ENCODE peak calls at places on chromosomes 6 and 20, in ten cellular contexts. One of them, this sample, is unnamed.

GRCh38 chr6:11229267-11230043 is 3.0 kb downstream of the NEDD9 start:
- DNase-seq in lung: no peak
- DNase-seq in left ventricle myocardium inferior: no peak
- DNase-seq in ovary: no peak
- DNase-seq in colonic mucosa: no peak
- DNase-seq in AG04449: no peak
- DNase-seq in activated CD8-positive, alpha-beta T cell treated with anti-CD3 and anti-CD28 coated beads for 36 hours: no peak
- DNase-seq in heart right ventricle: no peak
- DNase-seq in fibroblast of pulmonary artery: peak; percentile 46
- DNase-seq in mucosa of descending colon: no peak
- DNase-seq in this sample: no peak

GRCh38 chr20:20683481-20683880 is 29.0 kb downstream of the RALGAPA2 start:
- DNase-seq in lung: no peak
- DNase-seq in left ventricle myocardium inferior: no peak
- DNase-seq in ovary: no peak
- DNase-seq in colonic mucosa: no peak
- DNase-seq in AG04449: no peak
- DNase-seq in activated CD8-positive, alpha-beta T cell treated with anti-CD3 and anti-CD28 coated beads for 36 hours: no peak
- DNase-seq in heart right ventricle: no peak
- DNase-seq in fibroblast of pulmonary artery: no peak
- DNase-seq in mucosa of descending colon: no peak
- DNase-seq in this sample: no peak

GRCh38 chr20:59039233-59039632 is 3.4 kb downstream of the PRELID3B start:
- DNase-seq in lung: no peak
- DNase-seq in left ventricle myocardium inferior: no peak
- DNase-seq in ovary: no peak
- DNase-seq in colonic mucosa: no peak
- DNase-seq in AG04449: no peak
- DNase-seq in activated CD8-positive, alpha-beta T cell treated with anti-CD3 and anti-CD28 coated beads for 36 hours: no peak
- DNase-seq in heart right ventricle: no peak
- DNase-seq in fibroblast of pulmonary artery: peak; percentile 33
- DNase-seq in mucosa of descending colon: no peak
- DNase-seq in this sample: no peak

GRCh38 chr20:14963262-14963663 is 625.9 kb upstream of the FLRT3 start:
- DNase-seq in lung: no peak
- DNase-seq in left ventricle myocardium inferior: no peak
- DNase-seq in ovary: no peak
- DNase-seq in colonic mucosa: no peak
- DNase-seq in AG04449: no peak
- DNase-seq in activated CD8-positive, alpha-beta T cell treated with anti-CD3 and anti-CD28 coated beads for 36 hours: no peak
- DNase-seq in heart right ventricle: no peak
- DNase-seq in fibroblast of pulmonary artery: peak; percentile 56
- DNase-seq in mucosa of descending colon: no peak
- DNase-seq in this sample: no peak

GRCh38 chr6:11974089-11974488 is 38.0 kb upstream of the HIVEP1 start:
- DNase-seq in lung: no peak
- DNase-seq in left ventricle myocardium inferior: no peak
- DNase-seq in ovary: no peak
- DNase-seq in colonic mucosa: no peak
- DNase-seq in AG04449: peak; percentile 16
- DNase-seq in activated CD8-positive, alpha-beta T cell treated with anti-CD3 and anti-CD28 coated beads for 36 hours: no peak
- DNase-seq in heart right ventricle: no peak
- DNase-seq in fibroblast of pulmonary artery: peak; percentile 63
- DNase-seq in mucosa of descending colon: no peak
- DNase-seq in this sample: no peak

GRCh38 chr6:147132889-147133288 is 71.3 kb upstream of the STXBP5 start:
- DNase-seq in lung: no peak
- DNase-seq in left ventricle myocardium inferior: no peak
- DNase-seq in ovary: no peak
- DNase-seq in colonic mucosa: no peak
- DNase-seq in AG04449: no peak
- DNase-seq in activated CD8-positive, alpha-beta T cell treated with anti-CD3 and anti-CD28 coated beads for 36 hours: no peak
- DNase-seq in heart right ventricle: no peak
- DNase-seq in fibroblast of pulmonary artery: peak; percentile 68
- DNase-seq in mucosa of descending colon: no peak
- DNase-seq in this sample: no peak

GRCh38 chr20:47330933-47331708 is 25.4 kb downstream of the ZMYND8 start:
- DNase-seq in lung: no peak
- DNase-seq in left ventricle myocardium inferior: no peak
- DNase-seq in ovary: no peak
- DNase-seq in colonic mucosa: peak; percentile 37
- DNase-seq in AG04449: no peak
- DNase-seq in activated CD8-positive, alpha-beta T cell treated with anti-CD3 and anti-CD28 coated beads for 36 hours: peak; percentile 12
- DNase-seq in heart right ventricle: no peak
- DNase-seq in fibroblast of pulmonary artery: peak; percentile 80
- DNase-seq in mucosa of descending colon: peak; percentile 44
- DNase-seq in this sample: no peak

GRCh38 chr6:34565722-34566137 is 9.6 kb upstream of the SPDEF start:
- DNase-seq in lung: no peak
- DNase-seq in left ventricle myocardium inferior: no peak
- DNase-seq in ovary: no peak
- DNase-seq in colonic mucosa: no peak
- DNase-seq in AG04449: no peak
- DNase-seq in activated CD8-positive, alpha-beta T cell treated with anti-CD3 and anti-CD28 coated beads for 36 hours: no peak
- DNase-seq in heart right ventricle: no peak
- DNase-seq in fibroblast of pulmonary artery: no peak
- DNase-seq in mucosa of descending colon: no peak
- DNase-seq in this sample: no peak

GRCh38 chr6:78390066-78390465 is 477.3 kb upstream of the IRAK1BP1 start:
- DNase-seq in lung: no peak
- DNase-seq in left ventricle myocardium inferior: no peak
- DNase-seq in ovary: no peak
- DNase-seq in colonic mucosa: no peak
- DNase-seq in AG04449: no peak
- DNase-seq in activated CD8-positive, alpha-beta T cell treated with anti-CD3 and anti-CD28 coated beads for 36 hours: no peak
- DNase-seq in heart right ventricle: no peak
- DNase-seq in fibroblast of pulmonary artery: no peak
- DNase-seq in mucosa of descending colon: no peak
- DNase-seq in this sample: no peak

GRCh38 chr6:116083052-116083451 is 17.6 kb upstream of the NT5DC1 start:
- DNase-seq in lung: no peak
- DNase-seq in left ventricle myocardium inferior: no peak
- DNase-seq in ovary: no peak
- DNase-seq in colonic mucosa: no peak
- DNase-seq in AG04449: no peak
- DNase-seq in activated CD8-positive, alpha-beta T cell treated with anti-CD3 and anti-CD28 coated beads for 36 hours: no peak
- DNase-seq in heart right ventricle: no peak
- DNase-seq in fibroblast of pulmonary artery: no peak
- DNase-seq in mucosa of descending colon: no peak
- DNase-seq in this sample: no peak

GRCh38 chr20:63027425-63028389 is 20.9 kb upstream of the BHLHE23 start:
- DNase-seq in lung: no peak
- DNase-seq in left ventricle myocardium inferior: peak; percentile 10
- DNase-seq in ovary: no peak
- DNase-seq in colonic mucosa: no peak
- DNase-seq in AG04449: no peak
- DNase-seq in activated CD8-positive, alpha-beta T cell treated with anti-CD3 and anti-CD28 coated beads for 36 hours: peak; percentile 59
- DNase-seq in heart right ventricle: peak; percentile 18
- DNase-seq in fibroblast of pulmonary artery: no peak
- DNase-seq in mucosa of descending colon: no peak
- DNase-seq in this sample: peak; percentile 76
- TF ChIP-seq CTCF in lung: no peak
- TF ChIP-seq CTCF in left ventricle myocardium inferior: no peak
- TF ChIP-seq CTCF in ovary: no peak
- TF ChIP-seq CTCF in colonic mucosa: no peak
- TF ChIP-seq CTCF in AG04449: peak; percentile 0
- TF ChIP-seq CTCF in activated CD8-positive, alpha-beta T cell treated with anti-CD3 and anti-CD28 coated beads for 36 hours: no peak
- TF ChIP-seq CTCF in heart right ventricle: no peak
- TF ChIP-seq CTCF in fibroblast of pulmonary artery: no peak
- TF ChIP-seq CTCF in mucosa of descending colon: no peak
- TF ChIP-seq CTCF in this sample: peak; percentile 14

GRCh38 chr6:83068628-83069027 is 1.2 kb downstream of the DOP1A start:
- DNase-seq in lung: no peak
- DNase-seq in left ventricle myocardium inferior: no peak
- DNase-seq in ovary: no peak
- DNase-seq in colonic mucosa: no peak
- DNase-seq in AG04449: no peak
- DNase-seq in activated CD8-positive, alpha-beta T cell treated with anti-CD3 and anti-CD28 coated beads for 36 hours: no peak
- DNase-seq in heart right ventricle: no peak
- DNase-seq in fibroblast of pulmonary artery: no peak
- DNase-seq in mucosa of descending colon: no peak
- DNase-seq in this sample: no peak
- TF ChIP-seq CTCF in lung: no peak
- TF ChIP-seq CTCF in left ventricle myocardium inferior: no peak
- TF ChIP-seq CTCF in ovary: no peak
- TF ChIP-seq CTCF in colonic mucosa: no peak
- TF ChIP-seq CTCF in AG04449: no peak
- TF ChIP-seq CTCF in activated CD8-positive, alpha-beta T cell treated with anti-CD3 and anti-CD28 coated beads for 36 hours: no peak
- TF ChIP-seq CTCF in heart right ventricle: no peak
- TF ChIP-seq CTCF in fibroblast of pulmonary artery: no peak
- TF ChIP-seq CTCF in mucosa of descending colon: no peak
- TF ChIP-seq CTCF in this sample: no peak

GRCh38 chr6:84052204-84052882 is 18.8 kb downstream of the MRAP2 start:
- DNase-seq in lung: no peak
- DNase-seq in left ventricle myocardium inferior: peak; percentile 80
- DNase-seq in ovary: peak; percentile 61
- DNase-seq in colonic mucosa: no peak
- DNase-seq in AG04449: no peak
- DNase-seq in activated CD8-positive, alpha-beta T cell treated with anti-CD3 and anti-CD28 coated beads for 36 hours: no peak
- DNase-seq in heart right ventricle: peak; percentile 69
- DNase-seq in fibroblast of pulmonary artery: peak; percentile 70
- DNase-seq in mucosa of descending colon: no peak
- DNase-seq in this sample: no peak
- TF ChIP-seq CTCF in lung: no peak
- TF ChIP-seq CTCF in left ventricle myocardium inferior: no peak
- TF ChIP-seq CTCF in ovary: no peak
- TF ChIP-seq CTCF in colonic mucosa: no peak
- TF ChIP-seq CTCF in AG04449: no peak
- TF ChIP-seq CTCF in activated CD8-positive, alpha-beta T cell treated with anti-CD3 and anti-CD28 coated beads for 36 hours: no peak
- TF ChIP-seq CTCF in heart right ventricle: no peak
- TF ChIP-seq CTCF in fibroblast of pulmonary artery: no peak
- TF ChIP-seq CTCF in mucosa of descending colon: no peak
- TF ChIP-seq CTCF in this sample: no peak

GRCh38 chr6:37626915-37627314 is 70.8 kb downstream of the MDGA1 start:
- DNase-seq in lung: no peak
- DNase-seq in left ventricle myocardium inferior: no peak
- DNase-seq in ovary: no peak
- DNase-seq in colonic mucosa: no peak
- DNase-seq in AG04449: no peak
- DNase-seq in activated CD8-positive, alpha-beta T cell treated with anti-CD3 and anti-CD28 coated beads for 36 hours: no peak
- DNase-seq in heart right ventricle: no peak
- DNase-seq in fibroblast of pulmonary artery: no peak
- DNase-seq in mucosa of descending colon: no peak
- DNase-seq in this sample: no peak

GRCh38 chr6:37625591-37626374 is 71.9 kb downstream of the MDGA1 start:
- DNase-seq in lung: no peak
- DNase-seq in left ventricle myocardium inferior: no peak
- DNase-seq in ovary: no peak
- DNase-seq in colonic mucosa: no peak
- DNase-seq in AG04449: no peak
- DNase-seq in activated CD8-positive, alpha-beta T cell treated with anti-CD3 and anti-CD28 coated beads for 36 hours: no peak
- DNase-seq in heart right ventricle: no peak
- DNase-seq in fibroblast of pulmonary artery: no peak
- DNase-seq in mucosa of descending colon: no peak
- DNase-seq in this sample: no peak

GRCh38 chr6:37624121-37624520 is 73.6 kb downstream of the MDGA1 start:
- DNase-seq in lung: no peak
- DNase-seq in left ventricle myocardium inferior: no peak
- DNase-seq in ovary: no peak
- DNase-seq in colonic mucosa: no peak
- DNase-seq in AG04449: no peak
- DNase-seq in activated CD8-positive, alpha-beta T cell treated with anti-CD3 and anti-CD28 coated beads for 36 hours: peak; percentile 14
- DNase-seq in heart right ventricle: no peak
- DNase-seq in fibroblast of pulmonary artery: no peak
- DNase-seq in mucosa of descending colon: no peak
- DNase-seq in this sample: no peak

GRCh38 chr6:37623666-37624065 is 74.0 kb downstream of the MDGA1 start:
- DNase-seq in lung: no peak
- DNase-seq in left ventricle myocardium inferior: no peak
- DNase-seq in ovary: no peak
- DNase-seq in colonic mucosa: no peak
- DNase-seq in AG04449: no peak
- DNase-seq in activated CD8-positive, alpha-beta T cell treated with anti-CD3 and anti-CD28 coated beads for 36 hours: no peak
- DNase-seq in heart right ventricle: no peak
- DNase-seq in fibroblast of pulmonary artery: no peak
- DNase-seq in mucosa of descending colon: no peak
- DNase-seq in this sample: no peak

DNA sequence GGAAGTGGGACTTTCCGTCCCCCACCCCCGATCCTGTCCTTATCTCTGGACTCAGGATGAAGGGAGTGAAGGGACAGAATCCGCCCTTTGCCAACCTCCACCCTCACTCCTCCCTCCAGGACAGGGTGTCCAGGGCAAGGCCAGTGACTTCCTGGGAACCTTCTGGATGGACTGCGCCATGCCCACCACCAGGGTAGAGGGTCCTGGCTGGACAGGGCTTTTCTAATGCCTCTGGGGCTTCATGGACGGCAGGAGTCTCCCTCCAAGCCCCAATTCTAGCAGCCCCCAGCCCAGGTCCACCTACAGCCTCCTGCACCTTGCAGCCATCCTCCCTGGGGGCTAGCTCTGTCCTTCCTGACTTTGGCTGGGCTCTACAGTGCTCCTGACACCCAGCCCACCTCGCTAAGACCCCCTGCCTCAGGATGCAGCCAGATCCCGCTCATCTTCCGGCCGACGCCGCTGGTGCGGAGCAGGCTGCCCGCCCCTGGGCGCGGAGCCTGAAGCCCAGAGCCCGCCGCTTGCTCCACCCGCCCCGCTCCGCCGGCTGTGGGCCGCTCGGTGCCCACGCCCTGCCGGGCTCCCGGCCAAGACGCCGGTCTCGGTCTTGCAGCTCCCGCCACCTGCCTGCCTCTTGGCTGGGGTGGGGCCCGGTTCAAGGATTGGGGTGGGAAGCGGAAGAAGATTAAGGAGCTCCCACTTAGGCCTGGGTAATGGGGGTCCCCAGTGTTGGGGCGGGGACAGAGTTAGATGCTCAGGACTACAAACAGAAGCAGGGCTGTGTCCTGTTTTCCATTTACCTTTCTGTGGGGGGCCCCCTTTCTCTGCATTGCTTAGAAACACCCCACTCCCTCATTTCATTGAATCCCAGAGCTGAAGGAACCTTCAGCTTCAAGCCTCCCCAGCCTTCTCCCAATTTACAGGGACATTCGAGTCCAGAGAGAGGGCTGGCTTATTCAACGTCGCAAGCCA is 72.8 kb downstream of the MDGA1 start:
- DNase-seq in lung: peak; percentile 53
- DNase-seq in left ventricle myocardium inferior: peak; percentile 58
- DNase-seq in ovary: peak; percentile 31
- DNase-seq in colonic mucosa: peak; percentile 87
- DNase-seq in AG04449: no peak
- DNase-seq in activated CD8-positive, alpha-beta T cell treated with anti-CD3 and anti-CD28 coated beads for 36 hours: no peak
- DNase-seq in heart right ventricle: peak; percentile 64
- DNase-seq in fibroblast of pulmonary artery: no peak
- DNase-seq in mucosa of descending colon: peak; percentile 87
- DNase-seq in this sample: no peak
- TF ChIP-seq CTCF in lung: no peak
- TF ChIP-seq CTCF in left ventricle myocardium inferior: no peak
- TF ChIP-seq CTCF in ovary: no peak
- TF ChIP-seq CTCF in colonic mucosa: no peak
- TF ChIP-seq CTCF in AG04449: no peak
- TF ChIP-seq CTCF in activated CD8-positive, alpha-beta T cell treated with anti-CD3 and anti-CD28 coated beads for 36 hours: no peak
- TF ChIP-seq CTCF in heart right ventricle: no peak
- TF ChIP-seq CTCF in fibroblast of pulmonary artery: no peak
- TF ChIP-seq CTCF in mucosa of descending colon: no peak
- TF ChIP-seq CTCF in this sample: no peak

This sample was measured in GM13977.